ENCODE peak calls at places on chromosomes 16 and 17, in eight cellular contexts. S is IMR-90, T is adrenal gland, Q is heart right ventricle, L is SK-N-SH, B is fibroblast of lung, N is AG04450, C is right lobe of liver. O is an unnamed sample.

GRCh38 chr17:42071810-42072209 is 21.4 kb upstream of the C17orf113 start:
- DNase-seq in S (no peak), T (no peak), Q (no peak), L (no peak), B (no peak), N (no peak), C (no peak), O (no peak)

GRCh38 chr17:29005936-29006438 is at the start of gene SEZ6:
- DNase-seq in S (peak), T (peak), Q (peak), L (peak), B (peak), N (peak), C (peak), O (peak)

GRCh38 chr16:81500833-81501521 is 56.4 kb downstream of the CMIP start:
- DNase-seq in S (peak), T (peak), Q (no peak), L (no peak), B (peak), N (no peak), C (no peak), O (no peak)

GRCh38 chr16:83301966-83302365 is 505.8 kb upstream of the HSBP1 start:
- DNase-seq in S (peak), T (no peak), Q (no peak), L (no peak), B (peak), N (no peak), C (no peak), O (peak)

GRCh38 chr16:10250137-10250850 is 68.1 kb upstream of the GRIN2A start:
- DNase-seq in S (no peak), T (peak), Q (no peak), L (no peak), B (no peak), N (no peak), C (no peak), O (no peak)

GRCh38 chr17:40023590-40024292 is 8.5 kb downstream of the CSF3 start:
- DNase-seq in S (no peak), T (peak), Q (peak), L (no peak), B (no peak), N (no peak), C (no peak), O (peak)

GRCh38 chr17:75758131-75758905 is 6.7 kb downstream of the GALK1 start:
- DNase-seq in S (no peak), T (no peak), Q (no peak), L (peak), B (no peak), N (no peak), C (no peak), O (no peak)

GRCh38 chr16:9901-10665 is 43.3 kb downstream of the POLR3K start:
- DNase-seq in S (no peak), T (peak), Q (peak), L (no peak), B (no peak), N (no peak), C (peak), O (peak)

GRCh38 chr16:48101069-48101674 is 54.6 kb downstream of the ABCC12 start:
- DNase-seq in S (no peak), T (no peak), Q (no peak), L (no peak), B (peak), N (no peak), C (no peak), O (no peak)

GRCh38 chr16:3112058-3112880 is at the start of gene ZNF205:
- DNase-seq in S (peak), T (peak), Q (peak), L (peak), B (peak), N (no peak), C (peak), O (peak)

GRCh38 chr17:55708575-55708974 is 14.1 kb downstream of the TMEM100 start:
- DNase-seq in S (no peak), T (no peak), Q (no peak), L (no peak), B (no peak), N (no peak), C (no peak), O (no peak)

GRCh38 chr16:49659356-49659755 is 196.6 kb downstream of the ZNF423 start:
- DNase-seq in S (no peak), T (no peak), Q (no peak), L (no peak), B (no peak), N (no peak), C (no peak), O (no peak)

GRCh38 chr17:66275651-66276050 is 26.8 kb upstream of the PRKCA start:
- DNase-seq in S (peak), T (peak), Q (no peak), L (no peak), B (peak), N (peak), C (no peak), O (peak)

GRCh38 chr16:68229431-68230175 is 6.3 kb downstream of the ESRP2 start:
- DNase-seq in S (peak), T (peak), Q (no peak), L (peak), B (peak), N (peak), C (no peak), O (peak)

GRCh38 chr16:61887903-61888302 is 148.3 kb downstream of the CDH8 start:
- DNase-seq in S (no peak), T (peak), Q (peak), L (no peak), B (peak), N (no peak), C (no peak), O (peak)

GRCh38 chr16:11743308-11744074 is 834 bp upstream of the TXNDC11 start:
- DNase-seq in S (peak), T (peak), Q (peak), L (peak), B (peak), N (no peak), C (peak), O (peak)

GRCh38 chr16:72092832-72093447 is 480 bp downstream of the TXNL4B start:
- DNase-seq in S (peak), T (peak), Q (no peak), L (no peak), B (peak), N (peak), C (no peak), O (peak)

GRCh38 chr16:12901597-12902436 is at the start of gene SHISA9:
- DNase-seq in S (no peak), T (no peak), Q (no peak), L (peak), B (peak), N (no peak), C (no peak), O (no peak)

GRCh38 chr16:154223-155030 is 2.0 kb downstream of the HBZ start:
- DNase-seq in S (peak), T (peak), Q (no peak), L (peak), B (peak), N (no peak), C (no peak), O (peak)

GRCh38 chr17:45428954-45429337 is 3.7 kb downstream of the ARHGAP27 start:
- DNase-seq in S (no peak), T (peak), Q (no peak), L (no peak), B (no peak), N (no peak), C (no peak), O (no peak)

GRCh38 chr17:55062921-55063320 is 94.4 kb downstream of the STXBP4 start:
- DNase-seq in S (peak), T (no peak), Q (no peak), L (no peak), B (peak), N (peak), C (no peak), O (peak)

GRCh38 chr17:81397314-81398169 is 2.3 kb downstream of the BAHCC1 start:
- DNase-seq in S (peak), T (no peak), Q (no peak), L (peak), B (peak), N (no peak), C (no peak), O (peak)
- TF ChIP-seq CTCF in S (no peak), T (peak), Q (no peak), L (peak), B (no peak), N (peak), C (no peak), O (no peak)

GRCh38 chr17:78694805-78695531 is 87.1 kb downstream of the CYTH1 start:
- DNase-seq in S (no peak), T (no peak), Q (no peak), L (no peak), B (no peak), N (no peak), C (no peak), O (no peak)
- H3K4me3 ChIP-seq in S (no peak), T (no peak), Q (no peak), L (no peak), B (no peak), N (no peak), C (no peak), O (no peak)

GRCh38 chr17:51118330-51119195 is 2.1 kb downstream of the SPAG9 start:
- DNase-seq in S (no peak), T (no peak), Q (peak), L (peak), B (no peak), N (no peak), C (peak), O (no peak)

GRCh38 chr17:51120357-51120738 is 320 bp downstream of the SPAG9 start:
- DNase-seq in S (peak), T (no peak), Q (no peak), L (peak), B (peak), N (no peak), C (no peak), O (peak)

GRCh38 chr17:51121620-51122472 is 1.2 kb upstream of the SPAG9 start:
- DNase-seq in S (peak), T (peak), Q (peak), L (peak), B (peak), N (peak), C (peak), O (peak)

GRCh38 chr17:51120739-51121619 is at the start of gene SPAG9:
- DNase-seq in S (peak), T (peak), Q (peak), L (peak), B (peak), N (peak), C (peak), O (peak)

GRCh38 chr17:51119415-51120356 is 982 bp downstream of the SPAG9 start:
- DNase-seq in S (peak), T (peak), Q (peak), L (peak), B (peak), N (no peak), C (peak), O (peak)
- TF ChIP-seq CTCF in S (peak), T (peak), Q (peak), L (peak), B (peak), N (peak), C (peak), O (peak)

DNA sequence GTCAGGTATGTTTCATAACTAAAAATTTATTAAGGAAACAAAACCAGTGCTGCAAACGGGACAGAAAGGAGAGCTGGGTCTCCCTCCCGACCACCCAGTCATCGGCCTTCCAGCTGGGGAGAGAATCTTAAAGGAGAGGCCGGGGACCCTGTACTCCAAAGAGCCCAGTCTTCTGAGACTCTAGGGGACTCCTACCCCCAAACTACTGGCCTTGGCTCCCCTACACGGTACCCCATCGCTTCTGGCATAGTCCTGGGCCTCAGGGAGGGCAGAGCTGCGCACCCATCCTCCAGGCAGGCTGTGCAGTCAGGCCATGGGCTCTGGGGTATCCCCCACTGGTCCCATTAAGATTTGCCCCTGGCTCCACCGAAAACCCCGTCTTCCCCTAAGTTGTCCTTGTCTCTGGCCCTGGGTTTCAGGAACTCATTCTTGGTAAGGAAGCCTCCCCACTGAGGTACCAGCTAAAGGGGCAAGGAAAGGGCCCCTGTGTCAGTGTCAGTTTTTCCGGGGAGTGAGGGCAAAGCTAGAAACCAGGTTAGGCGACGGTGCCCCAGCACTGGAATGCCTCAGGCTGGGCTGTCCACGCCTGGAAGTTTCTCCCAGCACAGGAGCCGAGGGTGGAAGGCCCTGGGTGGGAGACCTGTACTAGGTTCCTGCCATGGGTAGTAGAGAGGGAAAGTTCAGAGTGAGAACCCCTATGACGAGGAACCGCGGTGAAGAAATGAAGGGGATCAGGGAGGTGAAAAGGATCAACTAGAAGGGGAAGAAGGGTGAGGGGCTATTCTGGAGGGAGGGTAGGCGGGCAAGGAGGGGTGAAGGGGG is 5.1 kb downstream of the HIC1 start:
- DNase-seq in S (no peak), T (no peak), Q (no peak), L (no peak), B (no peak), N (no peak), C (no peak), O (no peak)
- H3K4me3 ChIP-seq in S (no peak), T (no peak), Q (peak), L (no peak), B (no peak), N (peak), C (no peak), O (peak)